ENCODE peak calls at places on chromosome 18, in four cellular contexts. One of them, this sample, is unnamed.

GRCh38 chr18:46324556-46324955 is 220.4 kb downstream of the HAUS1 start:
- DNase-seq in CD8-positive, alpha-beta memory T cell: no peak
- DNase-seq in fibroblast of villous mesenchyme: peak; percentile 57
- DNase-seq in neuronal stem cell: no peak
- DNase-seq in this sample: peak; percentile 71

GRCh38 chr18:28063181-28063790 is 113.6 kb downstream of the CDH2 start:
- DNase-seq in CD8-positive, alpha-beta memory T cell: no peak
- DNase-seq in fibroblast of villous mesenchyme: no peak
- DNase-seq in neuronal stem cell: no peak
- DNase-seq in this sample: peak; percentile 66

GRCh38 chr18:78655921-78656320 is 323.7 kb upstream of the SALL3 start:
- DNase-seq in CD8-positive, alpha-beta memory T cell: no peak
- DNase-seq in fibroblast of villous mesenchyme: no peak
- DNase-seq in neuronal stem cell: no peak
- DNase-seq in this sample: no peak

GRCh38 chr18:78777992-78778391 is 201.6 kb upstream of the SALL3 start:
- DNase-seq in CD8-positive, alpha-beta memory T cell: no peak
- DNase-seq in fibroblast of villous mesenchyme: no peak
- DNase-seq in neuronal stem cell: no peak
- DNase-seq in this sample: no peak

GRCh38 chr18:23257686-23258565 is 122.6 kb downstream of the CABLES1 start:
- DNase-seq in CD8-positive, alpha-beta memory T cell: no peak
- DNase-seq in fibroblast of villous mesenchyme: peak; percentile 63
- DNase-seq in neuronal stem cell: no peak
- DNase-seq in this sample: peak; percentile 31

GRCh38 chr18:28439870-28440269 is 262.9 kb upstream of the CDH2 start:
- DNase-seq in CD8-positive, alpha-beta memory T cell: no peak
- DNase-seq in fibroblast of villous mesenchyme: peak; percentile 0
- DNase-seq in neuronal stem cell: no peak
- DNase-seq in this sample: peak; percentile 60

GRCh38 chr18:3816601-3817363 is 366.8 kb downstream of the TGIF1 start:
- DNase-seq in CD8-positive, alpha-beta memory T cell: no peak
- DNase-seq in fibroblast of villous mesenchyme: peak; percentile 96
- DNase-seq in neuronal stem cell: no peak
- DNase-seq in this sample: peak; percentile 95

GRCh38 chr18:69580107-69580506 is 179.4 kb downstream of the DOK6 start:
- DNase-seq in CD8-positive, alpha-beta memory T cell: no peak
- DNase-seq in fibroblast of villous mesenchyme: peak; percentile 27
- DNase-seq in neuronal stem cell: no peak
- DNase-seq in this sample: peak; percentile 39

GRCh38 chr18:24771300-24771699 is 310.9 kb downstream of the HRH4 start:
- DNase-seq in CD8-positive, alpha-beta memory T cell: no peak
- DNase-seq in fibroblast of villous mesenchyme: no peak
- DNase-seq in neuronal stem cell: no peak
- DNase-seq in this sample: no peak

GRCh38 chr18:58893388-58894099 is 28.9 kb downstream of the ZNF532 start:
- DNase-seq in CD8-positive, alpha-beta memory T cell: no peak
- DNase-seq in fibroblast of villous mesenchyme: no peak
- DNase-seq in neuronal stem cell: no peak
- DNase-seq in this sample: no peak

GRCh38 chr18:10432781-10433180 is 21.7 kb upstream of the APCDD1 start:
- DNase-seq in CD8-positive, alpha-beta memory T cell: no peak
- DNase-seq in fibroblast of villous mesenchyme: no peak
- DNase-seq in neuronal stem cell: no peak
- DNase-seq in this sample: no peak

GRCh38 chr18:23689031-23689615 is at the start of gene LAMA3:
- DNase-seq in CD8-positive, alpha-beta memory T cell: peak; percentile 22
- DNase-seq in fibroblast of villous mesenchyme: peak; percentile 29
- DNase-seq in neuronal stem cell: peak; percentile 48
- DNase-seq in this sample: no peak

GRCh38 chr18:45666520-45666919 is 51.2 kb downstream of the SLC14A2 start:
- DNase-seq in CD8-positive, alpha-beta memory T cell: no peak
- DNase-seq in fibroblast of villous mesenchyme: no peak
- DNase-seq in neuronal stem cell: no peak
- DNase-seq in this sample: no peak

GRCh38 chr18:29874519-29875098 is 1167.9 kb downstream of the DSC3 start:
- DNase-seq in CD8-positive, alpha-beta memory T cell: no peak
- DNase-seq in fibroblast of villous mesenchyme: peak; percentile 33
- DNase-seq in neuronal stem cell: peak; percentile 20
- DNase-seq in this sample: peak; percentile 66

DNA sequence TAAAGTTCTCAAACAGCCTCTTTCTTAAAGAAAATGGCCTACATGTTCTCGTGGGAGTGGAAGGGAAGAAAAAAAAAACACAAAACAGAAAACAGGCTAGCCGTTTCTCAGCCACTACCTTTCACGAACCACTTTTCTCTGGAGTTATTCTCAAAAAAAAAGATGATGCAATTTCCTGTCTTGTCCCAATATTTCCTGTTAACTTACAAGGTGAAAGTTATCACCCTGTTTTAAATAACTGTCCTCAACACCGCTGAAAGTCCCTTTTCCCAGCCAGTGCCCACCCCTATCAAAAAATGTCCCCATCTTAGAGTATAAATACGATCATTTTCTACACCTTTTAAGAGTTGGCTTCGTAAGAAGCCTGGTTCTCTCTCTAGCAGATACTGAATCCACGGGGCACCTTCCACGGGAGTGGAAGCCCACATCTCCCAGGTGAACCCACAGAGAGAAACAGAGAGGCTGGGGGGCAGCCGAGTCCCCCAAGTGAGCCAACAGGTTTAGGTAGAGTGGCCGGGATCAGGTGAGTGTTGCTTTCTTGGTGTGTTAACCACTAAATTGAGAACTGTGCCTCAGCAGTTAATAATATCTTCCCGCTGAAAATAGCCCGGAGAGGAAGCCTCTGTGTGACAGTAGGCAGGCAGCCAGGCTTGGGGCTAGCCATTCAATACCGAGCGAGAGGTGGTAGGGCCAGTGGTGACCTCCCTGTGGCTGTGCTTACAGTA is 15.9 kb downstream of the SMAD7 start:
- DNase-seq in CD8-positive, alpha-beta memory T cell: no peak
- DNase-seq in fibroblast of villous mesenchyme: peak; percentile 60
- DNase-seq in neuronal stem cell: no peak
- DNase-seq in this sample: peak; percentile 59
- H3K4me3 ChIP-seq in CD8-positive, alpha-beta memory T cell: no peak overlapping the region
- H3K4me3 ChIP-seq in fibroblast of villous mesenchyme: no peak overlapping the region
- H3K4me3 ChIP-seq in neuronal stem cell: no peak overlapping the region
- H3K4me3 ChIP-seq in this sample: no peak overlapping the region

GRCh38 chr18:32840962-32841361 is 68.1 kb upstream of the KLHL14 start:
- DNase-seq in CD8-positive, alpha-beta memory T cell: no peak
- DNase-seq in fibroblast of villous mesenchyme: no peak
- DNase-seq in neuronal stem cell: no peak
- DNase-seq in this sample: no peak
- H3K4me3 ChIP-seq in CD8-positive, alpha-beta memory T cell: no peak overlapping the region
- H3K4me3 ChIP-seq in fibroblast of villous mesenchyme: no peak overlapping the region
- H3K4me3 ChIP-seq in neuronal stem cell: no peak overlapping the region
- H3K4me3 ChIP-seq in this sample: no peak overlapping the region

DNA sequence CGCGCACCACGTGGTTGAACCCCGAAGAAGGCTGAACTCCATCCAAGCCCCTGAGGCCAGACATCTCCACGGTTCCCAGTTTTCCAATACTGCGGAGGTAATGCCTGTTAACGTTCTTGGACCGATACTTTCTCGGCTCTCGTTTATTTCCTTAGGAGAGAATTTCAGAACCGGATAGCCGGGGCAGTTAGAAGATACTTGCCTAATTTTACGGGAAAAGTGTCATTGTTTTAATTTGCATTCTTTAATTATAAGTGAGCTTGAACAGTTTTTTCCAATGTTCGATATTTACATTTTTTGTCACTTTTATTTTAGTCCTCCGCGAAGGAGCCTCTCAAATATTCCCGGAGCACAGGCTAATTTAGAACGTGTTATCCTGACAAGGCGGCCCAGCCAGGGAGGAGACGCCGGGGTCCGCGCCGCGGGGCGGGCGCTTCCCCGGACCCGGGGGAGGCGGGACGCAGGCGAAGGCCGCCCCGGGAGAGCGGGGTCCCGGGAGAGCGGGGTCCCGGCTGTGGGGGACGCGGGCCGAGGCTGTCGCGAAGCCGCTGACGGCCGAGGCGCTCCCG is 10.1 kb upstream of the KCNG2 start:
- DNase-seq in CD8-positive, alpha-beta memory T cell: no peak
- DNase-seq in fibroblast of villous mesenchyme: no peak
- DNase-seq in neuronal stem cell: no peak
- DNase-seq in this sample: no peak
- H3K4me3 ChIP-seq in CD8-positive, alpha-beta memory T cell: no peak overlapping the region
- H3K4me3 ChIP-seq in fibroblast of villous mesenchyme: no peak overlapping the region
- H3K4me3 ChIP-seq in neuronal stem cell: no peak overlapping the region
- H3K4me3 ChIP-seq in this sample: no peak overlapping the region

DNA sequence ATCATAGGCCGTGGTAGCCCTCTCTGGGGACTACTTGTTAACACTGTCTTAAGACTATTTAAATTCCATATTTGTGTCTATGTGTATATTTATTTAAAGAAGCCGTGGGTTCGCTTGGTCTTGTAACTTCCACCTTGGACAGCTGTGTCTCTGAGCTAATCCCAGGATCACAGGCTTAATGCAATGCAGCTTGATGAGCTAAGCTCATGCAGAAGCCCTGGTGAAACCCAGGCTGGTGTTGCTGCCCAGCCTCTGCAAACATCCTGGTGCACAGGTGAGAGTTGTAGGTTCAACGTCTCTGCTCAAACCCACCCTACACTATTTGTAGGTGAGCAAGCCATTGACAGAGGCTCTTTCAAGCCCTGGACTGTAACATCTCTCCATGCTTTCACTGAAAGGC is 211.8 kb downstream of the FAM210A start:
- DNase-seq in CD8-positive, alpha-beta memory T cell: no peak
- DNase-seq in fibroblast of villous mesenchyme: no peak
- DNase-seq in neuronal stem cell: no peak
- DNase-seq in this sample: no peak
- H3K4me3 ChIP-seq in CD8-positive, alpha-beta memory T cell: no peak overlapping the region
- H3K4me3 ChIP-seq in fibroblast of villous mesenchyme: no peak overlapping the region
- H3K4me3 ChIP-seq in neuronal stem cell: no peak overlapping the region
- H3K4me3 ChIP-seq in this sample: no peak overlapping the region

DNA sequence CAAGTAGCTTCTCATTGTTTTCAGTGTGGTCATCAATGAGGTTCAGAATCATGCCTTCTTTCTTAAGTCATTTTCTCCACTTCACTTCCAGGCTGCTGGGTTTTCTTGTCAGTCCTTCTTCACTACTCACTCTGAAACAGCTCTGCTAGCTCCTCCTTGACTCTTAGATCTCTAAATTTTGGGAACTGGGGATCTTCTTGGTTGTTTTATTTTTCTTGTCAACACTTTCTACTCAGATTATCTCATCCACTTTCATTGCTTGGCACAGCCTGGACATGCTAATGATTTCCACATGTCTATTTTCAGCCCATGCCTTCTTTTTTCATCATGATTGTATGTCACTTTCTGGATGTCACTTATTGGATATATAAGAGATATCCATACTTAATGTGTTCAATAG is 517.8 kb upstream of the DSEL start:
- DNase-seq in CD8-positive, alpha-beta memory T cell: no peak
- DNase-seq in fibroblast of villous mesenchyme: peak; percentile 10
- DNase-seq in neuronal stem cell: no peak
- DNase-seq in this sample: no peak
- H3K4me3 ChIP-seq in CD8-positive, alpha-beta memory T cell: no peak overlapping the region
- H3K4me3 ChIP-seq in fibroblast of villous mesenchyme: no peak overlapping the region
- H3K4me3 ChIP-seq in neuronal stem cell: no peak overlapping the region
- H3K4me3 ChIP-seq in this sample: no peak overlapping the region

GRCh38 chr18:56270851-56271250 is 367.5 kb downstream of the TXNL1 start:
- DNase-seq in CD8-positive, alpha-beta memory T cell: no peak
- DNase-seq in fibroblast of villous mesenchyme: no peak
- DNase-seq in neuronal stem cell: no peak
- DNase-seq in this sample: no peak
- H3K4me3 ChIP-seq in CD8-positive, alpha-beta memory T cell: no peak overlapping the region
- H3K4me3 ChIP-seq in fibroblast of villous mesenchyme: no peak overlapping the region
- H3K4me3 ChIP-seq in neuronal stem cell: no peak overlapping the region
- H3K4me3 ChIP-seq in this sample: no peak overlapping the region

This sample was measured in fibroblast of pulmonary artery.